ENCODE peak calls at places on chromosomes 16 and 17, in four cellular contexts. S, W, O and Q are unnamed samples.

GRCh38 chr16:4733211-4733742 is 794 bp downstream of the ANKS3 start:
- DNase-seq in S (no peak), W (no peak), O (no peak), Q (no peak)

GRCh38 chr16:50831751-50832150 is 89.9 kb downstream of the CYLD start:
- DNase-seq in W (no peak), S (no peak), O (no peak), Q (no peak)

GRCh38 chr16:66199189-66199588 is 167.3 kb upstream of the CDH5 start:
- DNase-seq in W (no peak), S (no peak), O (no peak), Q (no peak)

GRCh38 chr16:12500771-12501170 is 302.9 kb downstream of the CPPED1 start:
- DNase-seq in O (no peak), W (no peak), S (no peak), Q (no peak)

GRCh38 chr16:80974649-80975376 is 31.9 kb downstream of the CMC2 start:
- DNase-seq in W (no peak), O (no peak), S (no peak), Q (no peak)

GRCh38 chr17:2057130-2057713 is 2.3 kb downstream of the HIC1 start:
- DNase-seq in S (peak; percentile 68), O (peak; percentile 59), W (no peak), Q (no peak)

GRCh38 chr16:84598391-84598750 is 19.5 kb downstream of the COTL1 start:
- DNase-seq in S (no peak), W (no peak), O (no peak), Q (peak; percentile 71)

GRCh38 chr16:81315271-81316175 is 761 bp downstream of the GAN start:
- DNase-seq in W (peak; percentile 71), S (peak; percentile 77), O (peak; percentile 33), Q (peak; percentile 75)

GRCh38 chr16:79434771-79435170 is 165.8 kb downstream of the MAF start:
- DNase-seq in S (no peak), O (no peak), W (no peak), Q (no peak)

GRCh38 chr16:85462405-85463227 is 150.5 kb upstream of the GSE1 start:
- DNase-seq in S (peak; percentile 77), O (peak; percentile 53), W (no peak), Q (peak; percentile 87)

GRCh38 chr17:68771867-68772515 is 170.8 kb upstream of the FAM20A start:
- DNase-seq in W (no peak), S (no peak), O (peak; percentile 77), Q (peak; percentile 61)

GRCh38 chr17:1491406-1492248 is 859 bp downstream of the MYO1C start:
- DNase-seq in S (peak; percentile 88), O (peak; percentile 44), W (peak; percentile 86), Q (peak; percentile 97)

GRCh38 chr16:70523621-70524405 is at the start of gene SF3B3:
- DNase-seq in S (peak; percentile 84), W (peak; percentile 80), O (peak; percentile 70), Q (peak; percentile 85)

GRCh38 chr17:75530837-75531723 is 5.6 kb downstream of the LLGL2 start:
- DNase-seq in S (no peak), O (no peak), W (no peak), Q (no peak)

GRCh38 chr17:11608396-11608795 is 10.1 kb downstream of the DNAH9 start:
- DNase-seq in S (no peak), O (no peak), W (peak; percentile 66), Q (no peak)

GRCh38 chr17:56737741-56738161 is 96.0 kb downstream of the C17orf67 start:
- DNase-seq in W (no peak), O (no peak), S (no peak), Q (peak; percentile 33)

GRCh38 chr17:81238490-81238814 is 403 bp downstream of the TEPSIN start:
- DNase-seq in S (no peak), W (no peak), O (no peak), Q (peak; percentile 71)

GRCh38 chr17:81715872-81716673 is 4.0 kb downstream of the SLC25A10 start:
- DNase-seq in W (no peak), S (no peak), O (no peak), Q (no peak)

GRCh38 chr17:64085650-64086005 is 44.3 kb downstream of the ERN1 start:
- DNase-seq in O (no peak), W (no peak), S (no peak), Q (no peak)

GRCh38 chr17:1506649-1507254 is 9.7 kb downstream of the INPP5K start:
- DNase-seq in W (no peak), O (no peak), S (peak; percentile 73), Q (no peak)

GRCh38 chr17:74566132-74566753 is 1.1 kb downstream of the CD300H start:
- DNase-seq in S (no peak), W (no peak), O (peak; percentile 83), Q (peak; percentile 88)

GRCh38 chr17:59371426-59372099 is 40.1 kb downstream of the YPEL2 start:
- DNase-seq in W (peak; percentile 92), O (no peak), S (peak; percentile 71), Q (no peak)

GRCh38 chr16:11200523-11201063 is 55.4 kb downstream of the SOCS1 start:
- DNase-seq in O (no peak), S (no peak), W (no peak), Q (no peak)

GRCh38 chr16:23148513-23149266 is 562 bp downstream of the USP31 start:
- DNase-seq in S (peak; percentile 86), O (peak; percentile 57), W (peak; percentile 81), Q (peak; percentile 73)

GRCh38 chr17:12659500-12659899 is 6.2 kb upstream of the MYOCD start:
- DNase-seq in S (no peak), W (no peak), O (no peak), Q (no peak)

GRCh38 chr17:44828919-44829557 is 1.0 kb downstream of the GJC1 start:
- DNase-seq in O (no peak), W (peak; percentile 66), S (no peak), Q (no peak)

GRCh38 chr16:83903739-83904138 is 4.8 kb downstream of the MLYCD start:
- DNase-seq in S (peak; percentile 78), O (no peak), W (no peak), Q (no peak)

GRCh38 chr17:44108440-44109311 is 14.8 kb downstream of the HDAC5 start:
- DNase-seq in O (no peak), S (peak; percentile 88), W (peak; percentile 97), Q (no peak)

GRCh38 chr16:73405851-73406250 is 357.9 kb upstream of the ZFHX3 start:
- DNase-seq in O (no peak), S (no peak), W (no peak), Q (no peak)

DNA sequence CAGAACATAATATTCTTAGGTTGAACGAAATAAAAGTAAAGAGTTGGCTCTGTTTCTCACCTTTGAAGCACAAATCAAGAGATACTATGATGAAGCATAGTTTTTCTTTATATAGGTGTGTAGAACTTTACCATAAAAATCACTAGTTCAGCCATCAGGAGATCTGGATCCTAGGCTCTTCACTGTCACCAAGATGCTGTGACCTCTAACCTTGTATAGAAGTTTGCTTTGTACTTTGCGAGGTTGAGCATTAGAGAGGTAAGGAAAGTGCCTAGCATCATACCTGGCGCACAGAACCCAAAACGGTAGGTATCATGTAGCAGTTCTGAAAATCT is 553 bp upstream of the CDC6 start:
- DNase-seq in O (no peak), S (no peak), W (no peak), Q (no peak)
- H3K4me3 ChIP-seq in O (no peak overlapping the region), S (no peak overlapping the region), W (no peak overlapping the region), Q (no peak overlapping the region)

GRCh38 chr17:77215281-77215680 is 74.5 kb downstream of the SEC14L1 start:
- DNase-seq in O (no peak), W (no peak), S (no peak), Q (no peak)
- H3K36me3 ChIP-seq in O (no peaks in the 10 kb centered on the region), W (peaks cover 70% of the 10 kb centered on the region), S (peaks cover 89% of the 10 kb centered on the region), Q (peaks cover 28% of the 10 kb centered on the region)

GRCh38 chr16:86808863-86809444 is 230.6 kb downstream of the FOXL1 start:
- DNase-seq in O (no peak), S (no peak), W (no peak), Q (no peak)
- H3K27me3 ChIP-seq in O (no peaks in the 10 kb centered on the region), S (no peaks in the 10 kb centered on the region), W (peaks cover 16% of the 10 kb centered on the region), Q (peaks cover 24% of the 10 kb centered on the region)

GRCh38 chr17:5561736-5562135 is 22.6 kb downstream of the NLRP1 start:
- DNase-seq in O (peak; percentile 11), S (no peak), W (no peak), Q (no peak)

GRCh38 chr17:5562172-5562571 is 22.1 kb downstream of the NLRP1 start:
- DNase-seq in O (no peak), S (no peak), W (no peak), Q (no peak)

GRCh38 chr17:5558815-5559785 is 25.2 kb downstream of the NLRP1 start:
- DNase-seq in O (no peak), S (no peak), W (no peak), Q (no peak)

GRCh38 chr17:5562661-5563360 is 21.5 kb downstream of the NLRP1 start:
- DNase-seq in S (no peak), O (no peak), W (no peak), Q (no peak)

GRCh38 chr17:5560361-5560988 is 23.8 kb downstream of the NLRP1 start:
- DNase-seq in W (no peak), O (no peak), S (no peak), Q (no peak)
- H3K4me3 ChIP-seq in W (no peak overlapping the region), O (no peak overlapping the region), S (no peak overlapping the region), Q (no peak overlapping the region)

GRCh38 chr17:7465481-7466275 is 13.8 kb downstream of the ZBTB4 start:
- DNase-seq in S (no peak), O (no peak), W (no peak), Q (peak; percentile 45)
- H3K36me3 ChIP-seq in S (peaks cover 52% of the 10 kb centered on the region), O (no peaks in the 10 kb centered on the region), W (peaks cover 44% of the 10 kb centered on the region), Q (peaks cover 1% of the 10 kb centered on the region)

GRCh38 chr17:9208381-9208780 is 187.1 kb downstream of the NTN1 start:
- DNase-seq in S (no peak), W (no peak), O (no peak), Q (no peak)
- H3K27me3 ChIP-seq in S (no peaks in the 10 kb centered on the region), W (no peaks in the 10 kb centered on the region), O (no peaks in the 10 kb centered on the region), Q (no peaks in the 10 kb centered on the region)

GRCh38 chr16:28260193-28260592 is 32.1 kb upstream of the SBK1 start:
- DNase-seq in W (no peak), O (no peak), S (no peak), Q (peak; percentile 74)

GRCh38 chr16:28259091-28259780 is 33.1 kb upstream of the SBK1 start:
- DNase-seq in S (peak; percentile 62), O (no peak), W (no peak), Q (peak; percentile 51)

GRCh38 chr16:28259781-28260150 is 32.6 kb upstream of the SBK1 start:
- DNase-seq in O (no peak), W (no peak), S (no peak), Q (no peak)

GRCh38 chr16:28257256-28257655 is 35.1 kb upstream of the SBK1 start:
- DNase-seq in O (no peak), W (no peak), S (no peak), Q (no peak)

DNA sequence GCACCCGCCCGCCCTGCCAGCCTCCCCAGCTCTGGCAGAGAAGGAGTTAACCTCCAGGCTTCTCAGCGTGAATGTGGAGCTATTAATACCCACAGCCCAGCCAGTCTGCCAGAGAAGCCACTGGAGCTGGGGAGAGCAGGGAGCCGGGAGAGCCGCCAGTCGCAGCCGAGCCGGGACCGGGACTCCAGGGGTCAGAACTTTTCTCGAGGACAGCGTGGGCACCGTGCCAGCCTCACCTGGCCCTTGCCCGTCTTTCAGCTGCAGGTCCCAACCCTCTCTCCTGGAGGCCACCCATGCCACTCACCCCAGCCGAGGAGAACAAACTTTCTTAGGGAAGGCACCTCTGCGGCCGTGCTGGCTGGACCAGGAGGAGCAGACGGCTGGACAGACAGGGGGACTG is 33.8 kb upstream of the SBK1 start:
- DNase-seq in O (peak; percentile 47), W (no peak), S (peak; percentile 77), Q (peak; percentile 81)
- H3K4me3 ChIP-seq in O (no peak overlapping the region), W (no peak overlapping the region), S (peak overlapping the region; percentile 57), Q (peak overlapping the region; percentile 28)

GRCh38 chr17:79945591-79946255 is 89.9 kb downstream of the TBC1D16 start:
- DNase-seq in S (peak; percentile 50), W (peak; percentile 60), O (no peak), Q (peak; percentile 44)
- H3K36me3 ChIP-seq in S (peaks cover 58% of the 10 kb centered on the region), W (peaks cover 78% of the 10 kb centered on the region), O (no peaks in the 10 kb centered on the region), Q (peaks cover 22% of the 10 kb centered on the region)

GRCh38 chr17:48283390-48283789 is 146.6 kb downstream of the SKAP1 start:
- DNase-seq in S (no peak), W (no peak), O (no peak), Q (no peak)
- H3K27me3 ChIP-seq in S (peaks cover 3% of the 10 kb centered on the region), W (peaks cover 64% of the 10 kb centered on the region), O (no peaks in the 10 kb centered on the region), Q (no peaks in the 10 kb centered on the region)